ENCODE peak calls at places on chromosomes 1 and 21, in six cellular contexts. I is lower lobe of right lung, N is WTC11, O is nephron progenitor cell, F is psoas muscle, T is AG09319. E is an unnamed sample.

GRCh38 chr1:112383759-112384370 is 12.1 kb upstream of the CTTNBP2NL start:
- DNase-seq in I (no peak), N (no peak), O (no peak), F (no peak), T (no peak), E (no peak)

GRCh38 chr1:74771913-74772515 is 39.1 kb downstream of the TYW3 start:
- DNase-seq in I (no peak), N (no peak), O (peak), F (no peak), T (peak), E (peak)

GRCh38 chr1:44676484-44677200 is 2.1 kb downstream of the ARMH1 start:
- DNase-seq in I (no peak), N (no peak), O (no peak), F (no peak), T (peak), E (no peak)

GRCh38 chr1:156498447-156499193 is 2.0 kb downstream of the MEF2D start:
- DNase-seq in I (no peak), N (peak), O (peak), F (peak), T (no peak), E (no peak)

GRCh38 chr1:194535369-194535768 is 1349.0 kb upstream of the B3GALT2 start:
- DNase-seq in I (no peak), N (peak), O (no peak), F (no peak), T (no peak), E (no peak)

GRCh38 chr1:231162300-231162969 is 577 bp downstream of the TRIM67 start:
- DNase-seq in I (peak), N (peak), O (peak), F (peak), T (no peak), E (no peak)

GRCh38 chr1:153790282-153790995 is 15.2 kb downstream of the SLC27A3 start:
- DNase-seq in I (peak), N (peak), O (no peak), F (peak), T (peak), E (no peak)

GRCh38 chr1:234861761-234862160 is 251.8 kb upstream of the IRF2BP2 start:
- DNase-seq in I (no peak), N (no peak), O (no peak), F (no peak), T (no peak), E (no peak)

GRCh38 chr1:203626910-203627246 is 246 bp downstream of the ATP2B4 start:
- DNase-seq in I (peak), N (peak), O (peak), F (no peak), T (no peak), E (no peak)

GRCh38 chr1:78068681-78069283 is 23.0 kb downstream of the GIPC2 start:
- DNase-seq in I (no peak), N (no peak), O (no peak), F (peak), T (no peak), E (no peak)

GRCh38 chr1:185158806-185159205 is 1.8 kb downstream of the SWT1 start:
- DNase-seq in I (no peak), N (no peak), O (no peak), F (no peak), T (no peak), E (no peak)

GRCh38 chr1:9127395-9128160 is 1.3 kb downstream of the GPR157 start:
- DNase-seq in I (peak), N (no peak), O (no peak), F (peak), T (no peak), E (no peak)

GRCh38 chr1:76291737-76292136 is 217.2 kb downstream of the ST6GALNAC3 start:
- DNase-seq in I (no peak), N (no peak), O (no peak), F (no peak), T (no peak), E (no peak)

GRCh38 chr1:93690921-93691789 is 9.5 kb upstream of the BCAR3 start:
- DNase-seq in I (no peak), N (peak), O (no peak), F (no peak), T (no peak), E (no peak)

GRCh38 chr21:46000182-46000730 is 18.7 kb downstream of the COL6A1 start:
- DNase-seq in I (peak), N (peak), O (no peak), F (peak), T (no peak), E (no peak)

GRCh38 chr1:177281901-177282300 is 111.1 kb downstream of the BRINP2 start:
- DNase-seq in I (no peak), N (no peak), O (no peak), F (no peak), T (no peak), E (no peak)

GRCh38 chr1:181015258-181015630 is 7.4 kb downstream of the STX6 start:
- DNase-seq in I (no peak), N (no peak), O (no peak), F (no peak), T (no peak), E (no peak)

GRCh38 chr1:235642943-235643371 is 6.6 kb downstream of the GNG4 start:
- DNase-seq in I (no peak), N (peak), O (no peak), F (no peak), T (no peak), E (no peak)

GRCh38 chr21:31471865-31472264 is 127.8 kb upstream of the TIAM1 start:
- DNase-seq in I (no peak), N (no peak), O (no peak), F (no peak), T (no peak), E (no peak)
- TF ChIP-seq CTCF in I (no peak), N (no peak), O (no peak), F (no peak), T (no peak), E (no peak)

DNA sequence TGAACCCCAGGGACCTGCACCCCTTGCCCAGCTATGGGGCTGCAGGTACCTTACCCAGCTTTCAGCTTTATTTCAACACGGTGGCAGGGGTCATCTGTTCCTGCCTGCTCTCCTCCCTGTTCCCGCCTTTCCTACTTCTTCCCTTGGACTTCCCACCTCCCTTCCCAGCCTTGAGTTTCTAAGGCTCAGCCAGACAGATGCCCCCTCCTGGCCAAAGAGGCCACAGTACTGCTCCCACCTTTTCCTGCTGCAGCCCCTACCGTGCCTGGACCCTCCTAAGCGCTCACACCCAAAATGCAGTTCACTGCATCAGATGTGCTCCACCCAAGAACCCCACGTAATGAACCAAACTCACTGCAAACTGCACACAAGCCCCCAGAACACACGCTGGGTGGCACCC is 7.7 kb downstream of the NOC2L start:
- DNase-seq in I (no peak), N (peak), O (no peak), F (no peak), T (no peak), E (no peak)
- TF ChIP-seq CTCF in I (peak), N (no peak), O (peak), F (peak), T (peak), E (peak)

GRCh38 chr21:31577280-31577679 is 82.2 kb upstream of the SOD1 start:
- DNase-seq in I (no peak), N (no peak), O (no peak), F (no peak), T (no peak), E (no peak)

GRCh38 chr21:31586118-31586517 is 73.4 kb upstream of the SOD1 start:
- DNase-seq in I (no peak), N (no peak), O (no peak), F (no peak), T (no peak), E (no peak)

GRCh38 chr21:31576428-31576827 is 83.1 kb upstream of the SOD1 start:
- DNase-seq in I (no peak), N (no peak), O (no peak), F (no peak), T (no peak), E (no peak)

GRCh38 chr21:31580866-31581276 is 78.6 kb upstream of the SOD1 start:
- DNase-seq in I (peak), N (peak), O (peak), F (peak), T (peak), E (no peak)
- TF ChIP-seq CTCF in I (peak), N (peak), O (peak), F (peak), T (peak), E (peak)

DNA sequence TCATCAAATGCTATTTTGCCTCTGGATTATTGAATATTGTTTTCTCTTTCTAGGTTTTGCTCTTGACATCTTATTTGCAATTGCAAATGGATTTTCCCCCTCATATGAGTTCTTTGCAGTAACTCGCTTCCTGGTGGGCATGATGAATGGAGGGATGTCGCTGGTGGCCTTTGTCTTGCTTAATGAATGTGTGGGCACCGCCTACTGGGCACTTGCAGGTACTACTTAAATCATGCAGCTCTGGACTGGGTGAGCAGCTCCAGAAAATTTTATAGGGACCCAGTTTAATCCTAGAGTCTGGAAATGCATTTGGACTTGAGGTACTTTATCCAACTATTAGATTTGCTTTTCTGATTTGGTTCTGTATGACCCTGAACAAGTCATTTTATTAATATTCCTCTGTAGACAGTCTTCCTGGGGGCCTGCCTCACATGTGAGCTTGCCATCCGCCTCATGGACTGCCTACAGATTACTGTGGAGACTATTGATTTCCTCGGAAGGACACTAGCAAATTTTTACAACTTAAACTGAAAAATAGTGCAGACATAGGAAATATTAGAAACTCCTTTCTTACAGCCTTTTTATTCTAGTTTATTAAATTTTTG is 44.5 kb downstream of the SLC22A15 start:
- DNase-seq in I (peak), N (peak), O (peak), F (no peak), T (peak), E (peak)
- TF ChIP-seq CTCF in I (peak), N (peak), O (peak), F (peak), T (peak), E (peak)

GRCh38 chr1:201436461-201436860 is 14.9 kb upstream of the TNNI1 start:
- DNase-seq in I (no peak), N (peak), O (peak), F (no peak), T (no peak), E (no peak)
- TF ChIP-seq CTCF in I (no peak), N (no peak), O (no peak), F (no peak), T (peak), E (peak)

GRCh38 chr1:92327794-92328193 is 28.9 kb downstream of the RPAP2 start:
- DNase-seq in I (no peak), N (no peak), O (no peak), F (no peak), T (no peak), E (no peak)

GRCh38 chr1:92326681-92327080 is 27.8 kb downstream of the RPAP2 start:
- DNase-seq in I (no peak), N (no peak), O (no peak), F (no peak), T (no peak), E (no peak)

GRCh38 chr1:92324784-92325183 is 25.9 kb downstream of the RPAP2 start:
- DNase-seq in I (no peak), N (no peak), O (no peak), F (no peak), T (no peak), E (no peak)

GRCh38 chr1:92333668-92334067 is 34.8 kb downstream of the RPAP2 start:
- DNase-seq in I (no peak), N (no peak), O (no peak), F (no peak), T (no peak), E (no peak)

GRCh38 chr1:92329356-92330129 is 30.7 kb downstream of the RPAP2 start:
- DNase-seq in I (no peak), N (no peak), O (no peak), F (no peak), T (peak), E (no peak)
- TF ChIP-seq CTCF in I (no peak), N (no peak), O (no peak), F (no peak), T (no peak), E (no peak)

DNA sequence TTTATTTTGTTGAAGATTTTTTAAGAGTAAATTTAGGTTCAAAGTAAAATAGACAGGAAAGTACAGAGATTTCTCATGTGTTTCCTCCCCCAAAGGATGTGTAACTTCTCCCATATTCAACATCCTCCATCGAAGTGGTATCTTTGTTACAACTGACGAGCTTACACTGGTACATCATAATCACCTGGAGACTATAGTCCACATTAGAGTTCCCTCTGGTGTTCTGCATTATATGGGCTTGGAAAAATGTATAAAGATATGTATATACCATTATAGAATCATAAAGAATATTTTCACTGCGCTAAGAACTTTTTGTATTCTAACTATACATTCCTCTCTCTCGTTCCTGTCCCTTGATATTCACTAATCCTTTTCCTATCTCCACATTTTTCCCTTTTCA is 203.7 kb downstream of the AMY1C start:
- DNase-seq in I (no peak), N (no peak), O (no peak), F (no peak), T (no peak), E (no peak)
- TF ChIP-seq CTCF in I (no peak), N (no peak), O (no peak), F (no peak), T (no peak), E (no peak)

GRCh38 chr1:2205191-2205952 is 10.8 kb upstream of the FAAP20 start:
- DNase-seq in I (peak), N (peak), O (peak), F (peak), T (peak), E (peak)
- TF ChIP-seq CTCF in I (peak), N (no peak), O (no peak), F (no peak), T (no peak), E (no peak)

GRCh38 chr1:220528679-220529529 is 968 bp downstream of the MARK1 start:
- DNase-seq in I (no peak), N (peak), O (peak), F (peak), T (no peak), E (no peak)
- TF ChIP-seq CTCF in I (no peak), N (no peak), O (no peak), F (no peak), T (no peak), E (peak)

GRCh38 chr1:31155216-31155806 is 84.4 kb downstream of the NKAIN1 start:
- DNase-seq in I (peak), N (peak), O (peak), F (peak), T (no peak), E (no peak)
- TF ChIP-seq CTCF in I (peak), N (no peak), O (no peak), F (peak), T (peak), E (peak)